ENCODE peak calls at places on chromosomes 11 and 22, in nine cellular contexts. L, S, W, D, U, I, G, H and A are unnamed samples.

GRCh38 chr22:40251106-40251505 is 73.4 kb downstream of the TNRC6B start:
- DNase-seq in L (no peak), S (no peak), W (no peak), D (no peak), U (no peak), I (no peak), G (no peak), H (no peak), A (no peak)

GRCh38 chr11:18527512-18527911 is 770 bp upstream of the TSG101 start:
- DNase-seq in L (no peak), S (no peak), W (peak; percentile 44), D (no peak), U (no peak), I (no peak), G (no peak), H (no peak), A (no peak)

GRCh38 chr11:96293583-96293982 is 49.4 kb downstream of the MAML2 start:
- DNase-seq in L (no peak), S (no peak), W (no peak), D (no peak), U (no peak), I (no peak), G (no peak), H (no peak), A (no peak)

GRCh38 chr11:112886707-112887370 is 74.4 kb upstream of the NCAM1 start:
- DNase-seq in L (no peak), S (no peak), W (no peak), D (no peak), U (no peak), I (no peak), G (no peak), H (no peak), A (no peak)

GRCh38 chr11:116339306-116339705 is 433.5 kb downstream of the BUD13 start:
- DNase-seq in L (no peak), S (no peak), W (no peak), D (no peak), U (no peak), I (peak; percentile 29), G (no peak), H (no peak), A (no peak)

GRCh38 chr11:64675417-64676252 is 47.4 kb downstream of the NRXN2 start:
- DNase-seq in L (no peak), S (no peak), W (peak; percentile 25), D (no peak), U (peak; percentile 33), I (no peak), G (no peak), H (no peak), A (no peak)

GRCh38 chr11:10792385-10793068 is 16.2 kb downstream of the EIF4G2 start:
- DNase-seq in L (peak; percentile 91), S (peak; percentile 96), W (peak; percentile 54), D (peak; percentile 79), U (peak; percentile 56), I (peak; percentile 91), G (peak; percentile 90), H (peak; percentile 62), A (peak; percentile 92)

GRCh38 chr11:61516675-61517516 is 8.3 kb downstream of the LRRC10B start:
- DNase-seq in L (peak; percentile 79), S (no peak), W (peak; percentile 12), D (peak; percentile 43), U (peak; percentile 43), I (peak; percentile 98), G (peak; percentile 52), H (peak; percentile 18), A (peak; percentile 86)

GRCh38 chr11:44633641-44634040 is 68.2 kb downstream of the CD82 start:
- DNase-seq in L (no peak), S (no peak), W (no peak), D (no peak), U (no peak), I (no peak), G (peak; percentile 31), H (no peak), A (no peak)

GRCh38 chr11:77438487-77438886 is 35.4 kb downstream of the PAK1 start:
- DNase-seq in L (no peak), S (no peak), W (no peak), D (no peak), U (no peak), I (no peak), G (no peak), H (no peak), A (no peak)

GRCh38 chr11:12989428-12990242 is 19.5 kb upstream of the RASSF10 start:
- DNase-seq in L (no peak), S (no peak), W (peak; percentile 82), D (no peak), U (no peak), I (no peak), G (peak; percentile 60), H (no peak), A (peak; percentile 75)

GRCh38 chr11:26947379-26947844 is 46.5 kb upstream of the FIBIN start:
- DNase-seq in L (no peak), S (no peak), W (no peak), D (no peak), U (no peak), I (no peak), G (no peak), H (no peak), A (no peak)

GRCh38 chr11:11250470-11250869 is 102.6 kb downstream of the CSNK2A3 start:
- DNase-seq in L (no peak), S (no peak), W (no peak), D (no peak), U (no peak), I (no peak), G (no peak), H (no peak), A (no peak)

GRCh38 chr11:73838443-73839122 is 38.1 kb downstream of the COA4 start:
- DNase-seq in L (no peak), S (no peak), W (peak; percentile 12), D (no peak), U (no peak), I (no peak), G (peak; percentile 73), H (no peak), A (no peak)

GRCh38 chr22:50148991-50149721 is 21.4 kb upstream of the PANX2 start:
- DNase-seq in L (peak; percentile 78), S (peak; percentile 88), W (peak; percentile 97), D (peak; percentile 78), U (no peak), I (peak; percentile 95), G (peak; percentile 76), H (no peak), A (peak; percentile 82)

GRCh38 chr11:69642913-69643632 is 2.1 kb downstream of the CCND1 start:
- DNase-seq in L (peak; percentile 85), S (peak; percentile 91), W (peak; percentile 68), D (peak; percentile 83), U (peak; percentile 42), I (peak; percentile 99), G (peak; percentile 85), H (peak; percentile 49), A (peak; percentile 84)

GRCh38 chr11:34874202-34874601 is 42.0 kb downstream of the APIP start:
- DNase-seq in L (no peak), S (no peak), W (no peak), D (no peak), U (no peak), I (no peak), G (no peak), H (no peak), A (no peak)

GRCh38 chr22:48748113-48748859 is 1079.4 kb downstream of the BRD1 start:
- DNase-seq in L (no peak), S (peak; percentile 44), W (no peak), D (no peak), U (no peak), I (no peak), G (no peak), H (no peak), A (no peak)

GRCh38 chr11:35393093-35393492 is 26.3 kb downstream of the SLC1A2 start:
- DNase-seq in L (no peak), S (no peak), W (no peak), D (no peak), U (no peak), I (no peak), G (no peak), H (no peak), A (no peak)